ENCODE peak calls at places on chromosomes 13 and 19, in seven cellular contexts. One of them, this sample, is unnamed. For H3K4me1, the result is how much of the 10 kb centered on the place peaks cover.

GRCh38 chr13:80083516-80084085 is 257.3 kb downstream of the SPRY2 start:
- DNase-seq in cardiac muscle cell: no peak
- DNase-seq in colonic mucosa: no peak
- DNase-seq in Panc1: no peak
- DNase-seq in DND-41: no peak
- DNase-seq in neural progenitor cell: no peak
- DNase-seq in fibroblast of lung: no peak
- DNase-seq in this sample: no peak

GRCh38 chr19:36008336-36008978 is at the start of gene SYNE4:
- DNase-seq in cardiac muscle cell: peak
- DNase-seq in Panc1: no peak
- DNase-seq in colonic mucosa: peak
- DNase-seq in DND-41: no peak
- DNase-seq in neural progenitor cell: peak
- DNase-seq in fibroblast of lung: no peak
- DNase-seq in this sample: no peak

GRCh38 chr13:67402546-67402945 is 172.4 kb upstream of the PCDH9 start:
- DNase-seq in Panc1: no peak
- DNase-seq in cardiac muscle cell: no peak
- DNase-seq in DND-41: no peak
- DNase-seq in fibroblast of lung: no peak
- DNase-seq in neural progenitor cell: no peak
- DNase-seq in colonic mucosa: no peak
- DNase-seq in this sample: no peak

GRCh38 chr13:44197791-44198770 is 175.5 kb upstream of the SERP2 start:
- DNase-seq in neural progenitor cell: no peak
- DNase-seq in Panc1: no peak
- DNase-seq in cardiac muscle cell: peak
- DNase-seq in DND-41: no peak
- DNase-seq in colonic mucosa: no peak
- DNase-seq in fibroblast of lung: peak
- DNase-seq in this sample: no peak

GRCh38 chr19:13267889-13268288 is 117.7 kb downstream of the IER2 start:
- DNase-seq in cardiac muscle cell: no peak
- DNase-seq in fibroblast of lung: no peak
- DNase-seq in Panc1: no peak
- DNase-seq in colonic mucosa: no peak
- DNase-seq in neural progenitor cell: no peak
- DNase-seq in DND-41: no peak
- DNase-seq in this sample: no peak

GRCh38 chr19:2476451-2477140 is 669 bp downstream of the GADD45B start:
- DNase-seq in fibroblast of lung: no peak
- DNase-seq in colonic mucosa: peak
- DNase-seq in DND-41: peak
- DNase-seq in Panc1: no peak
- DNase-seq in neural progenitor cell: peak
- DNase-seq in cardiac muscle cell: peak
- DNase-seq in this sample: no peak

GRCh38 chr13:110008816-110009215 is 222.4 kb upstream of the IRS2 start:
- DNase-seq in DND-41: no peak
- DNase-seq in fibroblast of lung: no peak
- DNase-seq in cardiac muscle cell: no peak
- DNase-seq in colonic mucosa: no peak
- DNase-seq in neural progenitor cell: no peak
- DNase-seq in Panc1: no peak
- DNase-seq in this sample: no peak

GRCh38 chr13:102039264-102039663 is 362.6 kb downstream of the FGF14 start:
- DNase-seq in Panc1: no peak
- DNase-seq in DND-41: no peak
- DNase-seq in colonic mucosa: no peak
- DNase-seq in neural progenitor cell: no peak
- DNase-seq in fibroblast of lung: no peak
- DNase-seq in cardiac muscle cell: no peak
- DNase-seq in this sample: no peak

GRCh38 chr13:23728807-23729206 is 158.6 kb downstream of the TNFRSF19 start:
- DNase-seq in fibroblast of lung: no peak
- DNase-seq in cardiac muscle cell: no peak
- DNase-seq in colonic mucosa: no peak
- DNase-seq in neural progenitor cell: no peak
- DNase-seq in DND-41: no peak
- DNase-seq in Panc1: no peak
- DNase-seq in this sample: no peak

GRCh38 chr13:44669534-44669933 is 93.4 kb upstream of the TSC22D1 start:
- DNase-seq in DND-41: no peak
- DNase-seq in neural progenitor cell: no peak
- DNase-seq in Panc1: no peak
- DNase-seq in colonic mucosa: no peak
- DNase-seq in fibroblast of lung: no peak
- DNase-seq in cardiac muscle cell: no peak
- DNase-seq in this sample: no peak

GRCh38 chr19:58572818-58573657 is at the start of gene MZF1:
- DNase-seq in Panc1: peak
- DNase-seq in colonic mucosa: peak
- DNase-seq in fibroblast of lung: peak
- DNase-seq in cardiac muscle cell: peak
- DNase-seq in DND-41: peak
- DNase-seq in neural progenitor cell: peak
- DNase-seq in this sample: peak

GRCh38 chr19:28633223-28634030 is 579.5 kb downstream of the UQCRFS1 start:
- DNase-seq in DND-41: peak
- DNase-seq in colonic mucosa: peak
- DNase-seq in neural progenitor cell: peak
- DNase-seq in Panc1: peak
- DNase-seq in fibroblast of lung: peak
- DNase-seq in cardiac muscle cell: peak
- DNase-seq in this sample: no peak

GRCh38 chr19:41999071-41999877 is 5.2 kb upstream of the ATP1A3 start:
- DNase-seq in cardiac muscle cell: peak
- DNase-seq in Panc1: no peak
- DNase-seq in fibroblast of lung: no peak
- DNase-seq in colonic mucosa: no peak
- DNase-seq in neural progenitor cell: peak
- DNase-seq in DND-41: no peak
- DNase-seq in this sample: no peak

GRCh38 chr13:105599477-105600037 is 935.9 kb downstream of the EFNB2 start:
- DNase-seq in Panc1: no peak
- DNase-seq in colonic mucosa: no peak
- DNase-seq in neural progenitor cell: no peak
- DNase-seq in DND-41: no peak
- DNase-seq in cardiac muscle cell: no peak
- DNase-seq in fibroblast of lung: no peak
- DNase-seq in this sample: no peak

GRCh38 chr13:49935171-49936084 is 712 bp downstream of the SPRYD7 start:
- DNase-seq in Panc1: no peak
- DNase-seq in cardiac muscle cell: no peak
- DNase-seq in neural progenitor cell: peak
- DNase-seq in fibroblast of lung: peak
- DNase-seq in DND-41: no peak
- DNase-seq in colonic mucosa: peak
- DNase-seq in this sample: peak

GRCh38 chr13:19605161-19605955 is 28.1 kb upstream of the MPHOSPH8 start:
- DNase-seq in cardiac muscle cell: no peak
- DNase-seq in DND-41: no peak
- DNase-seq in Panc1: no peak
- DNase-seq in colonic mucosa: no peak
- DNase-seq in fibroblast of lung: no peak
- DNase-seq in neural progenitor cell: no peak
- DNase-seq in this sample: peak

GRCh38 chr19:55600336-55601028 is 394 bp downstream of the ZNF524 start:
- DNase-seq in cardiac muscle cell: peak
- DNase-seq in neural progenitor cell: peak
- DNase-seq in colonic mucosa: no peak
- DNase-seq in fibroblast of lung: no peak
- DNase-seq in DND-41: peak
- DNase-seq in Panc1: no peak
- DNase-seq in this sample: no peak

GRCh38 chr13:102011539-102011938 is 390.3 kb downstream of the FGF14 start:
- DNase-seq in neural progenitor cell: no peak
- DNase-seq in DND-41: no peak
- DNase-seq in Panc1: no peak
- DNase-seq in fibroblast of lung: no peak
- DNase-seq in colonic mucosa: no peak
- DNase-seq in cardiac muscle cell: no peak
- DNase-seq in this sample: no peak

GRCh38 chr19:19661141-19661674 is 2.3 kb downstream of the ATP13A1 start:
- DNase-seq in Panc1: no peak
- DNase-seq in colonic mucosa: no peak
- DNase-seq in neural progenitor cell: peak
- DNase-seq in cardiac muscle cell: no peak
- DNase-seq in fibroblast of lung: no peak
- DNase-seq in DND-41: no peak
- DNase-seq in this sample: no peak

GRCh38 chr13:75544681-75545333 is 4.8 kb upstream of the UCHL3 start:
- DNase-seq in fibroblast of lung: peak
- DNase-seq in cardiac muscle cell: no peak
- DNase-seq in DND-41: no peak
- DNase-seq in colonic mucosa: no peak
- DNase-seq in Panc1: no peak
- DNase-seq in neural progenitor cell: no peak
- DNase-seq in this sample: no peak

GRCh38 chr13:37709318-37709717 is 110.8 kb upstream of the POSTN start:
- DNase-seq in Panc1: no peak
- DNase-seq in DND-41: no peak
- DNase-seq in colonic mucosa: no peak
- DNase-seq in neural progenitor cell: no peak
- DNase-seq in cardiac muscle cell: no peak
- DNase-seq in fibroblast of lung: no peak
- DNase-seq in this sample: no peak

GRCh38 chr13:37706041-37706440 is 107.5 kb upstream of the POSTN start:
- DNase-seq in Panc1: no peak
- DNase-seq in cardiac muscle cell: no peak
- DNase-seq in fibroblast of lung: no peak
- DNase-seq in neural progenitor cell: peak
- DNase-seq in DND-41: no peak
- DNase-seq in colonic mucosa: no peak
- DNase-seq in this sample: no peak

GRCh38 chr13:37708101-37708500 is 109.5 kb upstream of the POSTN start:
- DNase-seq in colonic mucosa: no peak
- DNase-seq in fibroblast of lung: no peak
- DNase-seq in neural progenitor cell: no peak
- DNase-seq in Panc1: no peak
- DNase-seq in DND-41: no peak
- DNase-seq in cardiac muscle cell: no peak
- DNase-seq in this sample: no peak
- H3K4me3 ChIP-seq in colonic mucosa: no peak
- H3K4me3 ChIP-seq in fibroblast of lung: no peak
- H3K4me3 ChIP-seq in neural progenitor cell: no peak
- H3K4me3 ChIP-seq in Panc1: no peak
- H3K4me3 ChIP-seq in DND-41: no peak
- H3K4me3 ChIP-seq in cardiac muscle cell: no peak
- H3K4me3 ChIP-seq in this sample: no peak

GRCh38 chr19:34180273-34180672 is 8.0 kb downstream of the LSM14A start:
- DNase-seq in fibroblast of lung: no peak
- DNase-seq in Panc1: no peak
- DNase-seq in colonic mucosa: no peak
- DNase-seq in DND-41: no peak
- DNase-seq in cardiac muscle cell: no peak
- DNase-seq in neural progenitor cell: no peak
- DNase-seq in this sample: no peak
- H3K4me1 ChIP-seq in fibroblast of lung: under half
- H3K4me1 ChIP-seq in Panc1: half or more
- H3K4me1 ChIP-seq in colonic mucosa: under half
- H3K4me1 ChIP-seq in DND-41: under half
- H3K4me1 ChIP-seq in cardiac muscle cell: under half
- H3K4me1 ChIP-seq in neural progenitor cell: under half
- H3K4me1 ChIP-seq in this sample: under half

DNA sequence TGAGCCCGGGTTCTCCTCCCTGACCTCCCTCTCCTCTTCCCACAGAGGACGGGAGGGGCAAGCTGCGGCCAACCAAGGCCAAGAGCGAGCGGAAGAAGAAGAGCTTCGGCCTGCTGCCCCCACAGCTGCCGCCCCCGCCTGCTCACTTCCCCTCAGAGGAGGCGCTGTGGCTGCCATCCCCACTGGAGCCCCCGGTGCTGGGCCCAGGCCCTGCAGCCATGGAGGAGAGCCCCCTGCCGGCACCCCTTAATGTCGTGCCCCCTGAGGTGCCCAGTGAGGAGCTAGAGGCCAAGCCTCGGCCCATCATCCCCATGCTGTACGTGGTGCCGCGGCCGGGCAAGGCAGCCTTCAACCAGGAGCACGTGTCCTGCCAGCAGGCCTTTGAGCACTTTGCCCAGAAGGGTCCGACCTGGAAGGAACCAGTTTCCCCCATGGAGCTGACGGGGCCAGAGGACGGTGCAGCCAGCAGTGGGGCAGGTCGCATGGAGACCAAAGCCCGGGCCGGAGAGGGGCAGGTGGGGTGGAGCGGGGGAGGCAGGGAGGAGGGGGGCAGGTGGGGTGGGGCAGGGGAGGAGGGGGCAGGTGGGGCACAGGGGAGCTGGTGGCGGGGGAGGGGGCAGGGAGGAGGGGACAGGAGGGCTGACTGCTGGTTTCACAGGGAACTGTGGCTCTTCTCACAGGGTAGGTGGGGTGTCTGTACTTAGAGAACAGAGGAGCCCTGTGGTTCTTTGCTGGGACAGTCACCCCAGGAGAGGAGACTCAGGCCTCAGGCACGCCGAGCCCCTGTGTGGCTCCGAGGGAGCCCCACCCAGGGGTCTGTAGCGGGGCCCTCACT is 162.3 kb downstream of the KDM4B start:
- DNase-seq in colonic mucosa: no peak
- DNase-seq in fibroblast of lung: no peak
- DNase-seq in neural progenitor cell: no peak
- DNase-seq in DND-41: no peak
- DNase-seq in cardiac muscle cell: no peak
- DNase-seq in Panc1: no peak
- DNase-seq in this sample: no peak
- TF ChIP-seq CTCF in colonic mucosa: no peak
- TF ChIP-seq CTCF in fibroblast of lung: no peak
- TF ChIP-seq CTCF in neural progenitor cell: peak
- TF ChIP-seq CTCF in DND-41: no peak
- TF ChIP-seq CTCF in cardiac muscle cell: no peak
- TF ChIP-seq CTCF in Panc1: no peak
- TF ChIP-seq CTCF in this sample: no peak

DNA sequence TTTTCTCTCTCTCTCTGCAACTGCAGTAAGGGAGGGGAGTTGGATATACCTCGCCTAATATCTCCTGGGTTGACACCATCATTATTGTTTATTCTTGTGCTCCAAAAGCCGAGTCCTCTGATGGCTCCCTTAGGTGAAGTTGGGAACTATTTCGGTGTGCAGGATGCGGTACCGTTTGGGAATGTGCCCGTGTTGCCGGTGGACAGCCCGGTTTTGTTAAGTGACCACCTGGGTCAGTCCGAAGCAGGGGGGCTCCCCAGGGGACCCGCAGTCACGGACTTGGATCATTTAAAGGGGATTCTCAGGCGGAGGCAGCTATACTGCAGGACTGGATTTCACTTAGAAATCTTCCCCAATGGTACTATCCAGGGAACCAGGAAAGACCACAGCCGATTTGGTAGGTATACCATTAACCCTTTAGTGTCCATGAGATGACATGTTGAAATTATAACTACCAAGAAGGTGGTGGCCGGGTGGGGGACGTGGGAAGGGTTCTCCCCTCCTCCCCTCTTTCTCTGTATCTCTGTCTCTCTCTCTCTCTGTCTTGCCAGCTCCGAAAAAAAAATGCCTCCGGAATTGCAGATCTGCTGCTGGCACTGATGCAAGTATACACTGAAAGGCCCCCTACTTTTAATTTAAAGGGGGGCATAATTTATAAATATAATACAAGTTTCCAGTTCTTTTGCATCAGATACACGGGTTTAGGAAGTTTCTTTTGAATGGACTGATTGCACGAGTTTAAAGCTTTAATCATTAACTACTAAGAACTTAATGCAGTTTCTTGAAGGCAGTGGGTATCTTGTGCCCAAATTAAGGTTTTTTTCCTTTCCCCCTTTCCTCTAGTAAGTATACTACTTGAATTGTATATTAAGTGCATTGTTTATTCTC is 1.2 kb downstream of the FGF9 start:
- DNase-seq in neural progenitor cell: peak
- DNase-seq in colonic mucosa: no peak
- DNase-seq in Panc1: no peak
- DNase-seq in DND-41: no peak
- DNase-seq in cardiac muscle cell: peak
- DNase-seq in fibroblast of lung: no peak
- DNase-seq in this sample: no peak
- H3K4me3 ChIP-seq in neural progenitor cell: peak
- H3K4me3 ChIP-seq in colonic mucosa: peak
- H3K4me3 ChIP-seq in Panc1: no peak
- H3K4me3 ChIP-seq in DND-41: no peak
- H3K4me3 ChIP-seq in cardiac muscle cell: peak
- H3K4me3 ChIP-seq in fibroblast of lung: no peak
- H3K4me3 ChIP-seq in this sample: peak

This sample was measured in right atrium auricular region.